ENCODE peak calls at places on chromosomes 3 and 15, in ten cellular contexts. O is A549; A is CD8-positive, alpha-beta T cell; Z is kidney; E is esophagus muscularis mucosa; D is psoas muscle; R is thoracic aorta; I is cardiac muscle cell; T is uterus; F is HepG2. H is an unnamed sample. For H3K4me1, the result is how much of the 10 kb centered on the place peaks cover.

GRCh38 chr3:16148783-16149182 is 25.7 kb upstream of the GALNT15 start:
- DNase-seq in E (peak), Z (no peak), R (no peak), A (no peak), O (no peak), D (peak), T (peak), I (peak), F (no peak), H (no peak)

GRCh38 chr3:27360113-27361078 is 8.8 kb downstream of the NEK10 start:
- DNase-seq in I (peak), T (no peak), F (peak), D (no peak), R (no peak), Z (no peak), A (no peak), O (peak), E (no peak), H (no peak)

GRCh38 chr3:16432714-16433113 is 80.8 kb downstream of the RFTN1 start:
- DNase-seq in R (no peak), Z (no peak), F (no peak), T (no peak), A (no peak), I (no peak), D (no peak), O (no peak), E (no peak), H (no peak)

GRCh38 chr15:34969340-34970097 is at the start of gene AQR:
- DNase-seq in D (peak), I (peak), R (peak), A (peak), E (peak), F (peak), T (peak), O (peak), Z (peak), H (peak)

GRCh38 chr15:48285329-48286214 is 45.7 kb upstream of the DUT start:
- DNase-seq in O (peak), A (peak), E (no peak), Z (no peak), I (peak), D (no peak), T (peak), F (peak), R (peak), H (peak)

GRCh38 chr15:51908312-51908711 is 63.3 kb downstream of the LEO1 start:
- DNase-seq in I (no peak), T (no peak), Z (no peak), F (no peak), E (no peak), R (no peak), D (no peak), A (no peak), O (no peak), H (no peak)

GRCh38 chr3:18501679-18502343 is 76.7 kb upstream of the SATB1 start:
- DNase-seq in I (no peak), T (no peak), Z (no peak), D (no peak), E (no peak), A (no peak), R (no peak), F (no peak), O (no peak), H (no peak)

GRCh38 chr15:85943825-85944224 is 135.8 kb upstream of the AGBL1 start:
- DNase-seq in A (no peak), F (no peak), O (no peak), E (no peak), I (no peak), T (no peak), D (no peak), Z (no peak), R (no peak), H (no peak)

GRCh38 chr3:6351752-6352151 is 509.2 kb upstream of the GRM7 start:
- DNase-seq in T (no peak), A (no peak), I (no peak), D (no peak), R (no peak), O (no peak), E (no peak), F (no peak), Z (no peak), H (no peak)

GRCh38 chr15:49860101-49860500 is 239.3 kb downstream of the DTWD1 start:
- DNase-seq in R (no peak), T (no peak), O (no peak), Z (no peak), D (no peak), I (peak), A (no peak), E (no peak), F (no peak), H (no peak)

GRCh38 chr3:140904521-140904920 is 37.1 kb upstream of the SLC25A36 start:
- DNase-seq in A (no peak), R (no peak), D (no peak), O (no peak), F (no peak), I (no peak), T (no peak), E (no peak), Z (no peak), H (no peak)

GRCh38 chr15:81108427-81108826 is 25.6 kb upstream of the CFAP161 start:
- DNase-seq in Z (no peak), A (no peak), T (no peak), F (no peak), D (no peak), R (no peak), O (no peak), I (peak), E (no peak), H (peak)

GRCh38 chr3:174874258-174874657 is 15.1 kb downstream of the NAALADL2 start:
- DNase-seq in E (no peak), R (no peak), O (no peak), F (no peak), Z (no peak), D (no peak), A (no peak), T (no peak), I (no peak), H (no peak)

GRCh38 chr3:51539291-51539891 is 872 bp downstream of the RAD54L2 start:
- DNase-seq in O (peak), I (peak), A (peak), R (peak), D (no peak), T (peak), F (no peak), Z (no peak), E (no peak), H (peak)

GRCh38 chr3:117756580-117756979 is 1047.0 kb downstream of the TUSC7 start:
- DNase-seq in Z (no peak), I (no peak), R (no peak), T (no peak), O (no peak), E (no peak), D (no peak), F (no peak), A (no peak), H (no peak)

GRCh38 chr3:12870942-12871341 is 29.6 kb upstream of the RPL32 start:
- DNase-seq in Z (no peak), D (peak), A (no peak), F (no peak), O (no peak), E (no peak), T (no peak), I (no peak), R (peak), H (no peak)

GRCh38 chr3:13145131-13145825 is 72.0 kb upstream of the IQSEC1 start:
- DNase-seq in A (no peak), R (no peak), Z (peak), F (peak), E (no peak), O (no peak), T (peak), D (no peak), I (no peak), H (peak)

GRCh38 chr3:107800705-107801104 is 277.9 kb downstream of the BBX start:
- DNase-seq in A (no peak), Z (no peak), R (no peak), D (no peak), I (no peak), T (no peak), O (no peak), F (no peak), E (no peak), H (no peak)

GRCh38 chr3:122350814-122351418 is 25.9 kb downstream of the CSTA start:
- DNase-seq in F (no peak), A (no peak), D (no peak), T (no peak), Z (no peak), I (peak), O (no peak), E (peak), R (no peak), H (no peak)

GRCh38 chr15:66849393-66849745 is 147.3 kb downstream of the SMAD6 start:
- DNase-seq in Z (no peak), R (no peak), D (no peak), T (no peak), E (peak), I (no peak), O (no peak), A (no peak), F (no peak), H (no peak)

GRCh38 chr15:71588746-71589145 is 221.6 kb upstream of the NR2E3 start:
- DNase-seq in R (no peak), O (peak), F (peak), Z (no peak), D (no peak), T (no peak), I (peak), E (peak), A (no peak), H (no peak)

DNA sequence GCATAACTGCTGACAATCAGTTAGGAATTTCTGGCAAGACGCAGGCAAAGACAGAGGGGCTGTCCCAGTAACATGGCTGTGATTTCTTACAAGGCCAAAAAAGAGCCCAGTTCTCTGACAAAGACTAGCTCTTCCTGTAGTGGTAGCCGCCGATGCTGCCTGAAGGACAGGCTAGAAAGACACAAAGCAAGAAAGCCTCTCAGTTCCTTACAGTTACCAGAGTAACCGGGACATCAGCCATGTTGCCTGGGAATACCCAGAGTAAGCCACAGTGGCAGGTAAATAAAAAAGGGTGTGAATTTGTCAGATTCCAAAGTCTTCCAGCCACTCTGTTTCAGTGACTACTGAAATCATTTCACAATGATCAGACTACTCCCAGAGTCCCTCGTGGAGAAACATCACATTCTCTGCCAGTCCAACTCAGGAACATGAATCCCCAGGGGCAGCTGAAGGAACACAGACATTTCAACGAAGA is 493.6 kb upstream of the ADAMTS9 start:
- DNase-seq in T (peak), F (no peak), A (no peak), O (no peak), E (no peak), I (peak), Z (no peak), D (peak), R (no peak), H (no peak)
- H3K27ac ChIP-seq in T (peak), F (no peak), A (no peak), O (no peak), E (peak), I (no peak), Z (peak), D (peak), R (peak), H (no peak)

GRCh38 chr3:4587061-4587837 is 94.1 kb downstream of the ITPR1 start:
- DNase-seq in F (no peak), I (peak), D (no peak), R (no peak), A (no peak), T (no peak), E (no peak), O (no peak), Z (no peak), H (no peak)
- H3K4me1 ChIP-seq in F (under half), I (under half), D (under half), R (half or more), A (under half), T (under half), E (under half), O (under half), Z (under half), H (under half)

GRCh38 chr15:63609448-63609847 is 12.3 kb downstream of the FBXL22 start:
- DNase-seq in T (no peak), O (no peak), R (no peak), D (no peak), F (no peak), Z (no peak), E (no peak), A (no peak), I (no peak), H (no peak)

GRCh38 chr15:63608989-63609388 is 11.8 kb downstream of the FBXL22 start:
- DNase-seq in I (no peak), Z (no peak), F (no peak), A (no peak), E (no peak), T (no peak), D (no peak), R (no peak), O (no peak), H (no peak)

GRCh38 chr15:63612300-63612699 is 15.1 kb downstream of the FBXL22 start:
- DNase-seq in T (no peak), Z (no peak), A (no peak), I (no peak), R (no peak), O (no peak), D (no peak), E (no peak), F (no peak), H (no peak)

GRCh38 chr15:63611217-63611616 is 14.0 kb downstream of the FBXL22 start:
- DNase-seq in I (no peak), O (no peak), E (no peak), A (no peak), T (no peak), R (no peak), D (no peak), F (no peak), Z (no peak), H (no peak)

DNA sequence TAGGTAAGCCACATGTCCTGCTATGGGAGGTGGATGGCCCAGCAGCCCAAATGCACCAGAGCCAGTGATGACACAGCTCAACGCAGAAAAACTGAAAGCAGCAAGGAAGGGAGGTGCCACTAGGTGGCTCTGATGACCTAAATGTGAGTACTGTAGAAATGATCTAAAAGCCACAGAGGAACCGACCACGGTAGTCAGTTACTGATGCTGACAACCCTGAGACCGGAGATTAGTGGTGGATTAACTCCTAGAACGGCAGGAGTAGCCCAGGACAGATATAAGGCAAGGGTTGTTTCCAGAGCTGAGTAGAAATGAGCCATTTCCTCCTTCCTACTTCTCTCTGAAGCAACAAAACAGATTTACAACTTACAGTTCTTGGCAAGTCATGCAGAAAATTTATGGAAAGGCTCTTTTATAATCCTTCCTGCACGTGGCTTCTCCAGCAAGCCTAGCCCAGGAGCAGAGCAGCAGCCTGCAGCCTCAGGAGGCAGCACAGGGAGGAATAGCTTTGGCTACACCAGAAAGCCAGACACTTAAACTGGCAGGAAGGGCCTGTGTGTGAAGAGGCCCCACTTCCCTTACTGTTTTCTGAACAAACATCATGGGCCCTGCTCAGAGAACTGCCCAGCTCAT is 13.1 kb downstream of the FBXL22 start:
- DNase-seq in I (peak), F (peak), R (no peak), D (peak), E (no peak), O (peak), Z (no peak), A (peak), T (peak), H (peak)
- H3K27ac ChIP-seq in I (peak), F (peak), R (peak), D (peak), E (peak), O (peak), Z (peak), A (peak), T (peak), H (peak)

DNA sequence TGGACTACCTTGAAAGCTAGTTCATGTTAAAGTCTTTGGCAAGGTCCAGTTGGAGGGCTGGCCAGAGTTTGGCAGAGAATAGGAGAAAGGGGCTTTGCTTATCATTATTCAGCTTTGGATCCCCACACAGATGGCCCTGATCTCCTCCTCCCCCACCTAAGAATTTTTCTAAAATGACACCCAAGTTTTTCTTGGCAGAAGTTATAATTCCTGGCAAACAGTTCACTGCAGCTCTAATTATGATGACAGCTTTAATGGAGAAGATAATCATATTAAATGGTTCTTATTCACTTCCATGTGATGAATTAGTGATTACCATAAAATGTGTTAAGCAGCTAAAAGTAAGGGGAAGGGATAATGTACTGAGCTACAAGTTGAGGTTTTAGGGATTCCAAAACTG is 84.4 kb upstream of the ZNF280D start:
- DNase-seq in T (no peak), F (no peak), I (no peak), D (no peak), O (no peak), Z (no peak), R (no peak), A (no peak), E (no peak), H (no peak)
- H3K4me1 ChIP-seq in T (under half), F (under half), I (under half), D (under half), O (under half), Z (under half), R (under half), A (under half), E (under half), H (under half)

GRCh38 chr3:178318957-178319528 is 217.2 kb upstream of the KCNMB2 start:
- DNase-seq in R (no peak), F (no peak), A (no peak), I (no peak), E (no peak), T (no peak), Z (no peak), D (no peak), O (no peak), H (no peak)
- H3K27ac ChIP-seq in R (no peak), F (no peak), A (no peak), I (no peak), E (no peak), T (no peak), Z (no peak), D (no peak), O (no peak), H (no peak)

GRCh38 chr3:24850245-24850644 is 355.6 kb upstream of the THRB start:
- DNase-seq in I (no peak), D (no peak), O (no peak), F (no peak), Z (no peak), R (no peak), A (no peak), T (no peak), E (no peak), H (no peak)
- H3K4me1 ChIP-seq in I (under half), D (under half), O (under half), F (under half), Z (under half), R (under half), A (under half), T (under half), E (under half), H (under half)

GRCh38 chr3:48845170-48845569 is 2.5 kb downstream of the PRKAR2A start:
- DNase-seq in E (no peak), I (no peak), O (no peak), A (no peak), Z (no peak), T (no peak), D (no peak), R (no peak), F (peak), H (no peak)
- H3K27ac ChIP-seq in E (no peak), I (no peak), O (no peak), A (no peak), Z (no peak), T (no peak), D (peak), R (no peak), F (no peak), H (no peak)

GRCh38 chr3:128427175-128427857 is 39.4 kb downstream of the DNAJB8 start:
- DNase-seq in D (no peak), I (no peak), O (no peak), R (no peak), F (no peak), E (no peak), T (no peak), Z (peak), A (no peak), H (no peak)
- H3K4me1 ChIP-seq in D (under half), I (under half), O (under half), R (under half), F (under half), E (under half), T (under half), Z (under half), A (under half), H (under half)

GRCh38 chr3:112776836-112777235 is 69.8 kb downstream of the CD200R1L start:
- DNase-seq in D (no peak), Z (no peak), F (no peak), T (no peak), I (no peak), E (no peak), R (no peak), O (no peak), A (no peak), H (no peak)

GRCh38 chr3:112773864-112774263 is 72.8 kb downstream of the CD200R1L start:
- DNase-seq in R (no peak), I (no peak), O (peak), T (no peak), D (no peak), F (no peak), E (no peak), A (peak), Z (no peak), H (no peak)

GRCh38 chr3:112775011-112775742 is 71.5 kb downstream of the CD200R1L start:
- DNase-seq in E (no peak), R (no peak), T (peak), D (no peak), I (peak), O (no peak), Z (no peak), A (no peak), F (no peak), H (no peak)

GRCh38 chr3:112774293-112774926 is 72.3 kb downstream of the CD200R1L start:
- DNase-seq in Z (no peak), O (peak), T (no peak), R (no peak), I (peak), F (no peak), D (no peak), A (no peak), E (no peak), H (no peak)

DNA sequence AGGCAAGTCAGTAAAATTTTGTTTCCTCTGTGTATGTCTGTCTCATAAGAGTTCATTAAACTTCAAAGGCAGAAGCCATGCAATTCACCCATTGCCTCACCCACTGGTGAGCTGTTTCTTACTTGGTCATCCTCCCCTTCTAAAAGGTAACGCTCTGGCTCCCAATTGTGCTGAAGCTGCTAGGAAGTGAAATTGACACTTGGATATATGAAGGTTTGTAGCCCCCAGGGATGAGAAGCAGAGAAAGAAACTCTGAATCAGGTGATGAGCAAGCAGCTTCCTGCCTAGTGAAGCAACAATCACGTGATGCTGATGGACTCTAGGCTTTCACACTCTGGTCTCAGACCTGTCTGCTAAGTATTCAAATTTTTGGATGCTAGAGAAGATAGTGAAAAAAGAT is 70.7 kb downstream of the CD200R1L start:
- DNase-seq in O (no peak), D (no peak), R (no peak), T (no peak), I (no peak), A (no peak), F (no peak), Z (no peak), E (no peak), H (no peak)
- H3K27ac ChIP-seq in O (peak), D (peak), R (no peak), T (peak), I (no peak), A (no peak), F (no peak), Z (no peak), E (peak), H (no peak)

GRCh38 chr3:184564685-184565385 is 3.2 kb downstream of the EPHB3 start:
- DNase-seq in D (no peak), Z (no peak), R (no peak), A (no peak), F (no peak), T (no peak), O (no peak), I (no peak), E (no peak), H (no peak)
- H3K4me1 ChIP-seq in D (under half), Z (under half), R (half or more), A (under half), F (under half), T (under half), O (under half), I (half or more), E (under half), H (under half)

H was measured in DND-41.